ENCODE peak calls at places on chromosomes 1 and 21, in four cellular contexts. P is fibroblast of lung, M is psoas muscle, Y is OCI-LY7. G is an unnamed sample.

GRCh38 chr1:22831729-22832413 is 121.2 kb downstream of the EPHB2 start:
- DNase-seq in P (peak; percentile 96), M (peak; percentile 32), Y (no peak), G (peak; percentile 50)

GRCh38 chr1:8661185-8662110 is 156.0 kb downstream of the RERE start:
- DNase-seq in P (peak; percentile 90), M (no peak), Y (no peak), G (peak; percentile 54)

GRCh38 chr1:2290171-2290578 is 62.1 kb downstream of the SKI start:
- DNase-seq in P (no peak), M (no peak), Y (no peak), G (peak; percentile 81)

GRCh38 chr1:220966874-220967631 is 87.8 kb downstream of the HLX start:
- DNase-seq in P (no peak), M (no peak), Y (no peak), G (no peak)

GRCh38 chr1:93616996-93617669 is 64.5 kb downstream of the BCAR3 start:
- DNase-seq in P (peak; percentile 44), M (no peak), Y (no peak), G (no peak)

GRCh38 chr21:45573452-45574035 is 31.3 kb upstream of the SLC19A1 start:
- DNase-seq in P (no peak), M (no peak), Y (no peak), G (no peak)

GRCh38 chr1:231187556-231187955 is 25.7 kb downstream of the TRIM67 start:
- DNase-seq in P (no peak), M (no peak), Y (no peak), G (no peak)

GRCh38 chr1:17018849-17019248 is 7.1 kb upstream of the ATP13A2 start:
- DNase-seq in P (no peak), M (no peak), Y (no peak), G (no peak)

GRCh38 chr1:33706634-33707255 is 157.1 kb upstream of the HMGB4 start:
- DNase-seq in P (no peak), M (no peak), Y (no peak), G (no peak)

GRCh38 chr1:3251810-3252429 is 182.9 kb downstream of the PRDM16 start:
- DNase-seq in P (no peak), M (no peak), Y (no peak), G (no peak)

GRCh38 chr1:183027791-183028190 is 4.6 kb downstream of the LAMC1 start:
- DNase-seq in P (peak; percentile 21), M (no peak), Y (peak; percentile 31), G (no peak)

GRCh38 chr1:183024352-183025337 is 1.4 kb downstream of the LAMC1 start:
- DNase-seq in P (no peak), M (no peak), Y (peak; percentile 41), G (peak; percentile 41)

GRCh38 chr1:183023601-183024351 is 556 bp downstream of the LAMC1 start:
- DNase-seq in P (peak; percentile 55), M (peak; percentile 65), Y (peak; percentile 87), G (peak; percentile 60)

GRCh38 chr1:183027031-183027430 is 3.8 kb downstream of the LAMC1 start:
- DNase-seq in P (peak; percentile 48), M (no peak), Y (no peak), G (no peak)

GRCh38 chr1:183025782-183026774 is 2.9 kb downstream of the LAMC1 start:
- DNase-seq in P (peak; percentile 50), M (no peak), Y (no peak), G (peak; percentile 75)
- H3K4me3 ChIP-seq in P (peak overlapping the region; percentile 89), M (peak overlapping the region; percentile 89), Y (peak overlapping the region; percentile 77), G (peak overlapping the region; percentile 98)

DNA sequence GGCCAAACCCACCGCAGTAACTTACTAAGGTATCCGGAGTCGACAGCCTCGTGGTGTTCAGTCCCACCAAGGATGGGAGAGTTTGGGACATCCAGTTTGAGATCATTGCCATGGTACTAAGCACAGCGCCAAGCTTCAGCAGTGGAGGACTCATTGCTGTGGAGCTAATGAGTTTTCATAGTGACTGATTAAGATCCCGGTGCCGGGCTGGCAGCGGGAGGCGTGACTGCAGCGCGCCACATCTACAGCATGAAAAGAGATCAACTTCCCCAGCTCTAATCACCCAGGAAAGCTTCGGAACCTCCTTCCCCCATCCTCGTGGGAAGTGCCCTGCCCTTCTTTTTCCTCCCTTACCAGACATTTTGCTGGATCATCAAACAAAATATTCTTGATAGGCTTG is 149.9 kb downstream of the OLFM3 start:
- DNase-seq in P (no peak), M (no peak), Y (no peak), G (no peak)
- H3K4me1 ChIP-seq in P (no peaks in the 10 kb centered on the region), M (no peaks in the 10 kb centered on the region), Y (no peaks in the 10 kb centered on the region), G (no peaks in the 10 kb centered on the region)

DNA sequence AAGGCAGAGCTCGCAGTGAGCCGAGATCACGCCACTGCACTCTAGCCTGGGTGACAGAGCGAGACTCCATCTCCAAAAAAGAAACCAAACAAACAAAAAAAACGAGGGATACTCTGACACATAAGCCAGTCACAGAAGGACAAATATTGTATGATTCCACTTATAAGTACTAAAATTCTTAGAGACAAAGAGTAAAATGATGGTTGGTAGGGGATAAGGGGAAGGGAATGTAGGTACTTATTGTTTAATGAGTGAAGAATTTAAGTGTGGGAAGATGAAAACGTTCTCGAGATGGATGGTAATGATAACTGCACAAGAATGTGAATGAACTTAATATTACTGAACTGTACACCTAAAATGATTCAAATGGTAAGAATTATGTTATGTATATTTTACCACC is 66.7 kb upstream of the GUCA2A start:
- DNase-seq in P (peak; percentile 89), M (no peak), Y (no peak), G (no peak)
- H3K4me3 ChIP-seq in P (no peak overlapping the region), M (no peak overlapping the region), Y (no peak overlapping the region), G (no peak overlapping the region)

DNA sequence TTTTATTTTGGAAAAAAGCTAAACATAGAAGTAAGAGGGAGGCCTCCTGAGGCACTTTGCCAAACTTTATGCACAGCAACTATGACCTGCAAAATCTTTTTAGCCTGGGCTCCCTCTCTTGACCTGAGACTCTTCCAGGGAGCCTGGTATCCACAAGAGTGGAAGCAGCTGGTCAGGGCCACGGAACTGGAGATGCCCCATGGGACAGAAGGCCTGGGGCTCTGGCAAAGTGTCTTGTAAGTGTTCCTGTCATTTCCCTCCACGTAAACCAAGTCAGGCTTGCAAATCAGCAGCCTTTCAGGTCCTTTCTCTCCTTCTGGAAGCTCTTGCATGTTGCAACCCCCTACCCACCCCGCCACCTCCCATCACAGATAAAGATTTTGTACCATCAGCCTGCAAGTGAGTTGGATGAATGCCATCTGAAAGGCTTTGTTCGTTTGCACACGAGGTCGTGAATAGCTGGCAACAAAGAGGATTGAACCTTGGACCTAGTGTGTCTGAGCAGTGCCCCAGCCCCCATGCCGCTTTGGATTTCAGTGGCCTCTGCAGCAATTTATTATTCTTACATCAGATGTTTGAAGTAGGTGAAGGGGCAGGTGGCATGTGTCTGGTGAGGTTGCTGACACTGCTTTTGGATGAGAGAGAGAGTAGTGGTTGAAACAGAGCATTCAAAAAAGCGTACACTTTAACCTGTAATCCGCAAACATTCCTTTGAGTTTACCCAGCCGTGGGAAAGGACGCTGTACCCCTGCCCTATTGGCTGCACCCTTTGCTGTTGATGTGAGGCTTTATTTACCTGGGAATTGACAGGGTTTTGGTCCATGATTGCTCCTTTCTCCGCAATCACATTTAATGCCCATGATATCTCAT is 91.6 kb downstream of the GALNT2 start:
- DNase-seq in P (no peak), M (no peak), Y (no peak), G (peak; percentile 59)
- H3K4me1 ChIP-seq in P (peaks cover 2% of the 10 kb centered on the region), M (peaks cover 92% of the 10 kb centered on the region), Y (peaks cover 13% of the 10 kb centered on the region), G (peaks cover 4% of the 10 kb centered on the region)

DNA sequence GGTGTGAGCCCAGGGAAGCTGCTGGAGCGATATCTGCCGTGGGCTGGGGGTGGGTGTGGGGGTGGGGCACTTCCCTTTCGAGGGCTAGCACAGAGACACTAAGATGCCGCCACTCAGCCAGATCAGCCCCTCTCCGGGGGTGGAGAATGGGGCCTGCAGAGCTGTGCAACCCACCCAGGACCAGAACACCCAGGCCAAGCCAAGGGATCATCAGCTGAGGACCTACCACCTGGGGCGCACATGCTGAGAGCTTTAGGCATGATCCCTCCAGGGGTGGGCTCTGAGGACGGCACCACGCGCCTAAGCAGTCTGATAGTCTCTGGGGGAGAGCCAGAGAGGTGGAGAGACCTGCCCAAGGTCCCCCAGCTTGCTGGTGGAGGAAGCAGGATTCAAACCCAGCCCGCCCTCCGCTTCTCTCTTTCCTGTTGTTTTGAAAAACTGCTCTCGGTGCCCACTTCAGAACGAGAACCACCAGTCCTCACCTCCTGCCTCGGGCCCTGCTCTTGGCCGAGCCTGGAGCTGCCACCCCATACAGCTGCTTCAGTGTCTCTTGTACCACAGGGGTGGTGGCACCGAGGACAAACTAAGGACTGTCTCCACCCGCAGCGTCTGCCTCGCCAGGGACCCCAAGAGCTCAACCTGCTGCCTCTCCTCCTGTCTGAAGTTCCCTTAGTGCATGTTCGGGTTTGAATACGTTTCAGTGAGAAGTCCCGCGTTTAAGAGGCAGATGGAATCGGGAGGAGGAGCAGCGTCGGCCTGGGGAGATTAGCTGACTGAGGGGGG is 39.7 kb upstream of the RUNX3 start:
- DNase-seq in P (no peak), M (no peak), Y (no peak), G (no peak)
- H3K4me3 ChIP-seq in P (no peak overlapping the region), M (no peak overlapping the region), Y (no peak overlapping the region), G (no peak overlapping the region)

DNA sequence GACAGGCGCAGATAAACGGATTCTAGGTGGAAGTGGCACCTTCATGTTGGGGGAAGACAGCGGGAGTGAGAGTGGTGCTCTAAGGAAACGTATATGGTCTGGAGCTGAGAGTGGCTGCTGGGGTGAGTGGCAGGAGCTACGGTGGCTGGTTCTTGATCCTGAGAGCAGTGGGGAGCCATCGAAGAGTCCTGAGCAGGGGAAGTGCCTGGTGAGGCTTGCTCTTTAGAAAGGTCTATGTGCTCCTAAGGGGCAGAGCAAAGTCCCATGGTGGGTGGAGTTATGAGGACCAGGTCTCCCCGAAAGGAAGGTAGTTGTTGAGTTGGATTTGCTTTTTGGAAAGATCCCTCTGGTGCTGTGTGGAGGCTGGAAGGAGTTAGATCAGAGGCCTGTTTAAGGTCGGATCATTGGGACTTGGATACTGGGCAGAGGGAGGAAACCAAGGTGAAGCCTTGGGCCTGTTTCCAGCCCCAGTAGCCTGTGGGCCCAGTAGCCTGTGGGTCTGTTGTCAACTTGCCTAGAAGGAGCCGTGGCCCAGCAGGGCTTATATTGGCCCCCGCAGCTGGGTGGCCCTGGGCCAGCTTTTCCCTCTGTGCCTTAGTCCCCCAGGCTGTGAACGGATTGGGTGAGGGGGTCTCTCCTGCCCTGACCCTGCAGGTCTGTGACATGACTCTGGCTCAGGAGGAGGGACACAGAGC is 33.0 kb downstream of the ACOT11 start:
- DNase-seq in P (no peak), M (no peak), Y (no peak), G (no peak)
- H3K4me1 ChIP-seq in P (no peaks in the 10 kb centered on the region), M (peaks cover 84% of the 10 kb centered on the region), Y (no peaks in the 10 kb centered on the region), G (peaks cover 38% of the 10 kb centered on the region)

DNA sequence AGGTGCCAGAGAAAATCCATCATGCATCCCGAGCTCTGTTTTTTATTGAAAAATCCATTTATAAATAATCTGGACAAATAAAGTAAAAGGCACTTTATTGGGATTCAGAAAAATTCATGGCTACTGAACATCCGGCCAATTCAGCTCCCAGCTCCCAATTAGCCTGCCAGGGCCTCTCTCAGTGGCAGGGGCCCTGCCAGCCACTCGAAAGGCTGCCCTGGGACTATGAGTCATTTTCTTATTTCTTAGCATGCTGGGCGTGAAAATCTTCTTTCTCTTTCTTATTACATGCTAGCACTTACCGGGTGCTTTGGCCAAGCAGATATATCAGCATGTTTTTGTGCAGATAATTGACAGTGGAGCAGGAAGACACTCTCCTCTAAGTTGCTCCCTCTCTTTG is 283.3 kb downstream of the CAMTA1 start:
- DNase-seq in P (no peak), M (no peak), Y (no peak), G (no peak)
- H3K4me3 ChIP-seq in P (no peak overlapping the region), M (no peak overlapping the region), Y (no peak overlapping the region), G (no peak overlapping the region)

GRCh38 chr1:66276229-66276628 is 257.7 kb upstream of the SGIP1 start:
- DNase-seq in P (no peak), M (no peak), Y (no peak), G (no peak)
- H3K4me1 ChIP-seq in P (peaks cover 10% of the 10 kb centered on the region), M (peaks cover 49% of the 10 kb centered on the region), Y (peaks cover 89% of the 10 kb centered on the region), G (peaks cover 19% of the 10 kb centered on the region)

GRCh38 chr1:39160703-39161102 is 43.8 kb upstream of the MACF1 start:
- DNase-seq in P (peak; percentile 59), M (no peak), Y (no peak), G (no peak)
- H3K4me3 ChIP-seq in P (no peak overlapping the region), M (no peak overlapping the region), Y (no peak overlapping the region), G (no peak overlapping the region)